ENCODE peak calls at places on chromosomes 11 and 22, in seven cellular contexts. K is HepG2, T is K562, Z is GM12878, B is SK-N-SH, R is H1, L is NT2/D1. A is an unnamed sample.

GRCh38 chr11:41246399-41246745 is 213.1 kb downstream of the LRRC4C start:
- DNase-seq in T (no peak), L (no peak), K (no peak), Z (no peak), B (no peak), R (no peak), A (no peak)

GRCh38 chr22:25795437-25795836 is 53.4 kb downstream of the MYO18B start:
- DNase-seq in K (no peak), Z (no peak), B (no peak), T (no peak), L (no peak), R (no peak), A (no peak)

GRCh38 chr22:31055322-31056159 is 25.6 kb upstream of the SMTN start:
- DNase-seq in Z (no peak), T (no peak), K (peak), B (peak), L (no peak), R (no peak), A (no peak)

GRCh38 chr11:13126430-13126829 is 117.3 kb downstream of the RASSF10 start:
- DNase-seq in K (no peak), L (no peak), R (no peak), B (no peak), Z (no peak), T (no peak), A (no peak)

GRCh38 chr11:49995559-49995958 is 13.2 kb upstream of the OR4C12 start:
- DNase-seq in Z (no peak), K (peak), T (peak), L (peak), B (peak), R (no peak), A (peak)

GRCh38 chr11:42727879-42728278 is 583.9 kb upstream of the API5 start:
- DNase-seq in L (no peak), Z (no peak), R (no peak), K (no peak), B (no peak), T (no peak), A (no peak)

GRCh38 chr22:48750826-48751440 is 1076.7 kb downstream of the BRD1 start:
- DNase-seq in L (no peak), R (no peak), B (no peak), Z (no peak), T (no peak), K (no peak), A (no peak)

GRCh38 chr11:17259519-17259918 is 17.0 kb upstream of the NUCB2 start:
- DNase-seq in B (no peak), L (no peak), R (no peak), T (no peak), Z (no peak), K (no peak), A (no peak)

GRCh38 chr11:1821562-1821961 is 13.2 kb upstream of the SYT8 start:
- DNase-seq in T (no peak), L (no peak), R (no peak), B (no peak), K (no peak), Z (no peak), A (no peak)

GRCh38 chr11:28144808-28145207 is 36.6 kb downstream of the METTL15 start:
- DNase-seq in K (no peak), T (no peak), Z (no peak), R (no peak), B (no peak), L (no peak), A (no peak)

GRCh38 chr11:2521681-2522630 is 77.1 kb downstream of the KCNQ1 start:
- DNase-seq in R (no peak), Z (no peak), K (no peak), B (peak), L (no peak), T (no peak), A (no peak)

GRCh38 chr11:64074239-64074638 is 38.5 kb downstream of the FLRT1 start:
- DNase-seq in T (peak), K (no peak), B (no peak), R (no peak), L (no peak), Z (no peak), A (no peak)

GRCh38 chr11:36791957-36792356 is 193.9 kb upstream of the RAG2 start:
- DNase-seq in L (no peak), B (no peak), T (no peak), K (no peak), Z (no peak), R (no peak), A (no peak)

GRCh38 chr11:119414321-119414720 is 8.7 kb downstream of the THY1 start:
- DNase-seq in B (no peak), T (no peak), R (no peak), Z (no peak), K (no peak), L (no peak), A (no peak)

GRCh38 chr11:57511741-57512430 is 3.6 kb downstream of the SLC43A1 start:
- DNase-seq in T (no peak), L (no peak), Z (no peak), R (no peak), K (no peak), B (no peak), A (no peak)

GRCh38 chr11:46253258-46254134 is 24.0 kb upstream of the CREB3L1 start:
- DNase-seq in K (no peak), Z (no peak), T (no peak), L (no peak), R (no peak), B (no peak), A (no peak)

GRCh38 chr22:18966748-18967147 is 30.7 kb upstream of the PRODH start:
- DNase-seq in L (no peak), R (no peak), K (no peak), B (no peak), T (no peak), Z (no peak), A (no peak)

GRCh38 chr11:102733232-102733875 is 8.6 kb upstream of the MMP8 start:
- DNase-seq in L (peak), K (peak), T (peak), R (peak), Z (no peak), B (peak), A (peak)

GRCh38 chr22:38267086-38267485 is 5.7 kb downstream of the TMEM184B start:
- DNase-seq in Z (no peak), B (no peak), L (no peak), T (peak), R (no peak), K (no peak), A (no peak)

GRCh38 chr11:60204922-60205321 is 22.0 kb upstream of the MS4A6A start:
- DNase-seq in B (no peak), Z (no peak), R (no peak), L (no peak), K (no peak), T (no peak), A (no peak)

GRCh38 chr22:37639070-37639760 is at the start of gene SH3BP1:
- DNase-seq in L (peak), K (peak), T (peak), R (no peak), Z (no peak), B (peak), A (no peak)

GRCh38 chr11:65797711-65798110 is 10.8 kb downstream of the OVOL1 start:
- DNase-seq in R (no peak), K (no peak), Z (no peak), L (no peak), T (no peak), B (no peak), A (no peak)

GRCh38 chr11:63682045-63682915 is 980 bp downstream of the RTN3 start:
- DNase-seq in Z (no peak), K (peak), T (peak), R (no peak), L (peak), B (peak), A (no peak)

GRCh38 chr11:115276182-115276581 is 228.0 kb downstream of the CADM1 start:
- DNase-seq in T (no peak), K (no peak), L (no peak), Z (no peak), B (peak), R (no peak), A (no peak)

GRCh38 chr11:129694538-129694937 is 121.1 kb upstream of the TMEM45B start:
- DNase-seq in R (no peak), B (no peak), Z (no peak), L (no peak), T (peak), K (no peak), A (no peak)

GRCh38 chr22:49247194-49247924 is 580.3 kb downstream of the BRD1 start:
- DNase-seq in B (no peak), T (peak), Z (no peak), K (no peak), R (no peak), L (no peak), A (no peak)

GRCh38 chr11:129719037-129719436 is 96.6 kb upstream of the TMEM45B start:
- DNase-seq in R (no peak), L (no peak), K (no peak), B (no peak), T (no peak), Z (no peak), A (no peak)

GRCh38 chr11:75925785-75926164 is 110.8 kb downstream of the UVRAG start:
- DNase-seq in K (no peak), R (no peak), T (no peak), B (no peak), Z (no peak), L (no peak), A (no peak)

GRCh38 chr11:30091246-30091645 is 74.4 kb upstream of the KCNA4 start:
- DNase-seq in T (no peak), K (no peak), Z (no peak), R (no peak), L (no peak), B (no peak), A (no peak)

GRCh38 chr11:128891912-128892398 is 799 bp downstream of the KCNJ5 start:
- DNase-seq in L (no peak), Z (no peak), K (no peak), T (peak), B (no peak), R (no peak), A (no peak)

GRCh38 chr11:67266424-67267187 is at the start of gene GRK2:
- DNase-seq in B (peak), L (no peak), T (peak), Z (no peak), R (no peak), K (no peak), A (no peak)

GRCh38 chr22:18091916-18092526 is 14.2 kb downstream of the PEX26 start:
- DNase-seq in R (no peak), K (peak), L (no peak), T (no peak), B (no peak), Z (no peak), A (no peak)

GRCh38 chr11:114115406-114116054 is 56.0 kb downstream of the ZBTB16 start:
- DNase-seq in K (no peak), B (no peak), R (no peak), L (peak), T (no peak), Z (no peak), A (no peak)

DNA sequence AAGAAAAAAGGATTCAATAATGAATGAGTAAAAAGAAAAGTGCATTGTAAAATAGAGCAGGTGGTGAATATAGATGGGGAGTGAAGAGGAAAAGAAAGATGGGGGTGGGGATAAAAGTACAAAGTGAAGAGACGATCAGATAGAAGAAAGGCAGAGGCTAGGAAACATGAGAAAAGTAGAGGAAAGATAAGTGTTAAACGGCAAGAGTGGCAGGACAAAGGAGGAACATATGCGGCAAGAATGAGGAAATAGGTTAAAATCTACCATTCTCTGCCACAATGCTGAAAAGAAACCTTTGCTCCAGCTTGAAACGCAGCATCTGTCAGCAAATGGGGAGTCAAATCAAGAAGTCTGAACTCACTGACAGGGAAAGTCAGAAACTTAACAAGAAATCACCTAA is 6.8 kb downstream of the FUT4 start:
- DNase-seq in Z (no peak), B (no peak), R (no peak), T (no peak), K (no peak), L (no peak), A (no peak)
- H3K4me3 ChIP-seq in Z (no peak), B (no peak), R (no peak), T (no peak), K (no peak), L (no peak), A (no peak)

GRCh38 chr11:62497132-62497915 is 49.3 kb downstream of the AHNAK start:
- DNase-seq in T (peak), K (peak), Z (peak), L (no peak), B (peak), R (no peak), A (peak)

GRCh38 chr11:62501432-62501891 is 45.1 kb downstream of the AHNAK start:
- DNase-seq in L (no peak), B (no peak), Z (no peak), T (peak), R (no peak), K (peak), A (no peak)

GRCh38 chr11:62498492-62499286 is 47.9 kb downstream of the AHNAK start:
- DNase-seq in K (peak), T (no peak), R (no peak), Z (no peak), B (no peak), L (no peak), A (no peak)

GRCh38 chr11:62502030-62502730 is 44.4 kb downstream of the AHNAK start:
- DNase-seq in B (no peak), Z (no peak), L (no peak), K (no peak), R (no peak), T (no peak), A (no peak)

GRCh38 chr11:62500066-62501035 is 46.3 kb downstream of the AHNAK start:
- DNase-seq in T (peak), Z (no peak), R (no peak), K (no peak), B (no peak), L (no peak), A (peak)
- TF ChIP-seq YY1 in T (no peak), Z (no peak), R (no peak), K (no peak), B (no peak), L (no peak), A (peak)

GRCh38 chr11:131371791-131372104 is 1.3 kb downstream of the NTM start:
- DNase-seq in B (no peak), T (no peak), L (no peak), K (no peak), R (no peak), Z (no peak), A (no peak)
- H3K4me3 ChIP-seq in B (no peak), T (no peak), L (peak), K (no peak), R (no peak), Z (no peak), A (no peak)

DNA sequence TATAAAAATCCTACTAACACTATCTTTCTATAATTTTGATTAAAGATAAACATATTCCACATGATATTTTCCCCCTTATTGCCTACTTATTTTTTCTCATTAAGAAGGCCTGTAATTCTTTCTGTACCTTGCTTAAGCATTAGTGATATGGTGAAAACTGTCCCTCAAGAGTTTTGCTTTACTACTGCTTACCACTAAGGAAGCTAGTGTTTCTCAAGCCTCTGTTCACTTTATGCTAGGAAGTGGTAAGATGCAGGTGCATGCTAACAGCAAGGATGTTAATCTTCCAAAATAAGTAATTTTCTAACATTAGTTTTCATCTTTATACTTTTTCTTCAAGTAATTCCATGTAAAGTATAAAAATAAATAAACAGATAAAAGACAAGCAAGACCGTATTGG is 731.2 kb upstream of the CNTN5 start:
- DNase-seq in T (no peak), K (no peak), Z (no peak), R (no peak), B (no peak), L (no peak), A (no peak)
- TF ChIP-seq YY1 in T (no peak), K (no peak), Z (no peak), R (no peak), B (no peak), L (no peak), A (no peak)

GRCh38 chr11:117180020-117180419 is 1.5 kb downstream of the SIDT2 start:
- DNase-seq in Z (no peak), R (no peak), L (no peak), K (no peak), T (peak), B (peak), A (no peak)
- H3K4me3 ChIP-seq in Z (peak), R (peak), L (peak), K (peak), T (peak), B (peak), A (peak)

A was measured in HCT116.